ENCODE peak calls at places on chromosome 19, in six cellular contexts. T is HepG2, R is SK-N-SH, G is K562, B is GM12878, F is H1. A is an unnamed sample.

GRCh38 chr19:29781582-29782580 is 29.9 kb upstream of the CCNE1 start:
- DNase-seq in T (no peak), B (no peak), G (no peak), F (no peak), R (no peak), A (no peak)

GRCh38 chr19:14363203-14364097 is 17.8 kb upstream of the ADGRE5 start:
- DNase-seq in R (peak; percentile 58), G (peak; percentile 80), T (peak; percentile 25), B (no peak), F (peak; percentile 88), A (peak; percentile 70)

GRCh38 chr19:2050991-2051770 is at the start of gene MKNK2:
- DNase-seq in F (peak; percentile 99), T (peak; percentile 64), R (peak; percentile 99), B (no peak), G (peak; percentile 97), A (peak; percentile 83)

GRCh38 chr19:30781519-30781918 is 409.3 kb downstream of the ZNF536 start:
- DNase-seq in F (no peak), T (no peak), B (no peak), G (no peak), R (peak; percentile 4), A (no peak)

GRCh38 chr19:41998246-41999020 is 4.4 kb upstream of the ATP1A3 start:
- DNase-seq in T (peak; percentile 17), R (peak; percentile 89), G (peak; percentile 78), F (peak; percentile 91), B (no peak), A (no peak)

GRCh38 chr19:44807652-44808462 is 1.0 kb upstream of the BCAM start:
- DNase-seq in G (peak; percentile 78), B (no peak), F (no peak), R (peak; percentile 83), T (peak; percentile 77), A (no peak)

GRCh38 chr19:19550454-19550842 is 12.4 kb downstream of the CILP2 start:
- DNase-seq in G (no peak), B (no peak), F (no peak), T (no peak), R (no peak), A (no peak)

GRCh38 chr19:58229255-58229639 is 533 bp downstream of the ZNF544 start:
- DNase-seq in R (peak; percentile 44), T (peak; percentile 30), B (no peak), F (peak; percentile 50), G (peak; percentile 55), A (peak; percentile 54)

GRCh38 chr19:55196803-55197202 is 12.5 kb downstream of the PTPRH start:
- DNase-seq in B (no peak), T (no peak), G (no peak), R (no peak), F (no peak), A (no peak)

GRCh38 chr19:31498781-31499180 is 149.5 kb upstream of the TSHZ3 start:
- DNase-seq in G (no peak), R (no peak), B (no peak), F (no peak), T (no peak), A (no peak)

GRCh38 chr19:33819875-33820781 is 23.5 kb downstream of the KCTD15 start:
- DNase-seq in R (peak; percentile 36), T (peak; percentile 53), G (peak; percentile 87), F (peak; percentile 89), B (no peak), A (peak; percentile 98)

GRCh38 chr19:34082289-34083077 is 89.8 kb upstream of the LSM14A start:
- DNase-seq in G (no peak), F (no peak), B (no peak), R (no peak), T (no peak), A (no peak)

GRCh38 chr19:18294467-18294864 is 13.0 kb upstream of the JUND start:
- DNase-seq in T (no peak), G (no peak), B (no peak), R (peak; percentile 83), F (no peak), A (no peak)

GRCh38 chr19:48372904-48373303 is 8.7 kb downstream of the SYNGR4 start:
- DNase-seq in G (no peak), R (peak; percentile 30), T (no peak), F (no peak), B (no peak), A (no peak)

GRCh38 chr19:42287017-42287825 is 14.7 kb upstream of the PRR19 start:
- DNase-seq in T (no peak), R (no peak), B (no peak), F (no peak), G (no peak), A (no peak)

GRCh38 chr19:14450168-14450874 is 17.2 kb downstream of the PKN1 start:
- DNase-seq in F (peak; percentile 99), R (peak; percentile 95), G (peak; percentile 99), T (peak; percentile 33), B (no peak), A (peak; percentile 69)

GRCh38 chr19:47729799-47730520 is 15.4 kb upstream of the NOP53 start:
- DNase-seq in F (peak; percentile 96), B (no peak), T (peak; percentile 57), R (peak; percentile 91), G (peak; percentile 97), A (peak; percentile 48)

GRCh38 chr19:31529121-31529520 is 179.9 kb upstream of the TSHZ3 start:
- DNase-seq in T (no peak), B (no peak), F (peak; percentile 17), R (no peak), G (no peak), A (no peak)

GRCh38 chr19:11254662-11255061 is 7.7 kb downstream of the DOCK6 start:
- DNase-seq in B (no peak), T (no peak), R (no peak), F (no peak), G (no peak), A (no peak)

GRCh38 chr19:41321204-41321599 is 11.2 kb downstream of the CCDC97 start:
- DNase-seq in F (no peak), G (no peak), T (no peak), B (no peak), R (no peak), A (no peak)

GRCh38 chr19:49212302-49212701 is 54.7 kb downstream of the TRPM4 start:
- DNase-seq in R (no peak), F (no peak), G (peak; percentile 32), B (no peak), T (no peak), A (no peak)

GRCh38 chr19:35734889-35735288 is 7.4 kb downstream of the IGFLR1 start:
- DNase-seq in B (no peak), R (no peak), F (no peak), G (no peak), T (no peak), A (no peak)

GRCh38 chr19:14023404-14024235 is 4.3 kb upstream of the RLN3 start:
- DNase-seq in G (peak; percentile 76), F (peak; percentile 78), T (peak; percentile 85), B (no peak), R (peak; percentile 81), A (peak; percentile 71)

GRCh38 chr19:12611361-12611699 is 610 bp downstream of the ZNF791 start:
- DNase-seq in G (peak; percentile 49), F (peak; percentile 62), T (peak; percentile 70), B (no peak), R (peak; percentile 81), A (no peak)

GRCh38 chr19:40691421-40692211 is 1.2 kb upstream of the NUMBL start:
- DNase-seq in F (peak; percentile 59), B (no peak), R (peak; percentile 46), G (peak; percentile 54), T (no peak), A (no peak)

GRCh38 chr19:42294471-42295137 is 7.3 kb upstream of the PRR19 start:
- DNase-seq in T (no peak), G (no peak), R (no peak), F (no peak), B (no peak), A (no peak)

GRCh38 chr19:50658438-50659317 is 9.4 kb downstream of the C19orf81 start:
- DNase-seq in T (no peak), F (peak; percentile 95), B (no peak), G (peak; percentile 99), R (peak; percentile 99), A (peak; percentile 23)

GRCh38 chr19:53103903-53104203 is 631 bp upstream of the ZNF160 start:
- DNase-seq in F (no peak), R (no peak), G (no peak), T (no peak), B (no peak), A (no peak)

GRCh38 chr19:53102701-53103140 is 501 bp downstream of the ZNF160 start:
- DNase-seq in T (no peak), R (peak; percentile 69), F (no peak), G (no peak), B (no peak), A (peak; percentile 45)

GRCh38 chr19:53102186-53102585 is 1.0 kb downstream of the ZNF160 start:
- DNase-seq in G (peak; percentile 24), R (peak; percentile 59), F (no peak), B (no peak), T (no peak), A (no peak)

GRCh38 chr19:53101518-53101917 is 1.7 kb downstream of the ZNF160 start:
- DNase-seq in F (no peak), B (no peak), G (peak; percentile 45), T (no peak), R (peak; percentile 34), A (no peak)

GRCh38 chr19:53103141-53103902 is at the start of gene ZNF160:
- DNase-seq in F (peak; percentile 99), T (peak; percentile 80), R (peak; percentile 100), G (peak; percentile 99), B (peak; percentile 89), A (peak; percentile 99)
- TF ChIP-seq POLR2AphosphoS5 in F (peak; percentile 92), T (peak; percentile 89), R (peak; percentile 94), G (peak; percentile 84), B (peak; percentile 97), A (peak; percentile 94)

GRCh38 chr19:39405930-39406655 is 554 bp upstream of the ZFP36 start:
- DNase-seq in G (no peak), T (no peak), F (peak; percentile 83), R (no peak), B (no peak), A (peak; percentile 74)
- TF ChIP-seq GABPA in G (no peak), T (no peak), F (no peak), R (no peak), B (no peak), A (no peak)

GRCh38 chr19:6452899-6453298 is 6.7 kb downstream of the SLC25A23 start:
- DNase-seq in R (no peak), G (no peak), F (no peak), B (no peak), T (no peak), A (no peak)
- TF ChIP-seq CTCF in R (no peak), G (no peak), F (no peak), B (no peak), T (no peak), A (no peak)

DNA sequence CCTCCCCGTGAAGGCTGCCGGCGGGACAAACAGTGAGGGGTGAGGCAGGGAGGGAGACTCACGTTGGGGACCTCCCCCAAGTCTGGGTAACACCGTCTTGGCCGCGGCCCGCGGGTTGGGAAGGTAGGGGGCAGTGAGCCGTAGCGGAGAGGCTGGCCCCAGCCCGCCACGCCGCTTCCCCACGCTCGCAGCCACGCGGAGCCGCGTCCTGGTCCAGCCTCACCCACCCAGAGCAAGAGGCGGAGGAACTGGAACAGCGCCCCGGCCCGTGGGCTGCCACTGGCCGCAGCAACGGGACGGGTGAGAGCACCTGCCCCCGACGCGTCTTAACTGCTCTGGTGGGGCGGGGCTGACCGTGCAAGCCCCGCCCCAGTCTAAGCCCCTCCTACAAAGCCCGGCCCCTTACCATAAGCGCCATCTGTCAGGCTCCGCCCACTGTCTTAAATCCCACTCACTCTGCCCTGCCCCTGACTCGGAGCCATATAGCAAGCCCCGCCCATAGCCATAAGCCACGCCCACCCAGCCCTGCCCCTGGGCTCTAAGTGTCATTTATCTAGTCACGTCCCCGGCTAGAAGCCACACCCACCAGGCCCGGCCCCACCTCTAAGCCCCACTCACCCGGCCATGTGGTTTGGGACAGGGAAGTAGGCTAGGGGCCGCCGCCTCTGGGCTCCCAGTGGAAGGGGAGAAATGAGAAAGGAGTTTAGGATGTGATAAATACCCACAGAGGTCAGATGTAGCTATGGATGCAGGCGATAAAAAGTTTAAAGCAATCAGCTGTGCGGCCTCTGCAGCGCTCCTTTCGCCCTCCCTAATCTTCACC is 2.1 kb upstream of the CCL25 start:
- DNase-seq in B (peak; percentile 91), R (peak; percentile 98), F (peak; percentile 100), T (peak; percentile 81), G (peak; percentile 99), A (peak; percentile 99)
- TF ChIP-seq POLR2AphosphoS5 in B (peak; percentile 72), R (no peak), F (peak; percentile 60), T (no peak), G (peak; percentile 56), A (peak; percentile 45)

A was measured in HL-60.